ENCODE peak calls at places on chromosomes 6 and 20, in eight cellular contexts. H is activated naive CD8-positive, alpha-beta T cell treated with anti-CD3 and anti-CD28 coated beads for 36 hours; V is mammary epithelial cell; Y is stimulated activated CD4-positive, alpha-beta T cell treated with anti-CD3 and anti-CD28 coated beads, Interleukin-15, amount 100 ng/mL, for 24 hours; K is stomach; S is myocyte; J is MM.1S; L is skeletal muscle cell. U is an unnamed sample.

GRCh38 chr6:100430962-100431361 is 33.8 kb downstream of the SIM1 start:
- DNase-seq in J (no peak), H (no peak), S (no peak), L (no peak), Y (no peak), V (no peak), K (no peak), U (no peak)

GRCh38 chr6:14072084-14072483 is 45.5 kb upstream of the CD83 start:
- DNase-seq in Y (peak; percentile 32), L (no peak), H (no peak), K (no peak), S (peak; percentile 26), J (no peak), V (peak; percentile 47), U (peak; percentile 71)

GRCh38 chr6:111253999-111254778 is 166.9 kb downstream of the SLC16A10 start:
- DNase-seq in S (no peak), J (no peak), V (no peak), Y (no peak), K (no peak), L (no peak), H (no peak), U (no peak)

GRCh38 chr6:100144991-100145390 is 151.0 kb upstream of the MCHR2 start:
- DNase-seq in Y (no peak), V (no peak), J (no peak), S (no peak), K (no peak), L (no peak), H (no peak), U (no peak)

GRCh38 chr6:84466521-84466920 is 239.1 kb upstream of the CEP162 start:
- DNase-seq in V (peak; percentile 48), L (peak; percentile 41), J (no peak), K (no peak), Y (no peak), H (no peak), S (peak; percentile 61), U (peak; percentile 84)

GRCh38 chr20:19953606-19954005 is 63.6 kb upstream of the NAA20 start:
- DNase-seq in S (no peak), K (no peak), L (no peak), J (no peak), H (no peak), Y (no peak), V (no peak), U (no peak)

GRCh38 chr6:16278750-16279149 is 40.4 kb downstream of the GMPR start:
- DNase-seq in V (no peak), K (no peak), H (no peak), L (no peak), S (peak; percentile 69), Y (no peak), J (no peak), U (no peak)

GRCh38 chr6:21808045-21808470 is 214.5 kb downstream of the SOX4 start:
- DNase-seq in H (no peak), L (peak; percentile 71), K (no peak), Y (no peak), V (peak; percentile 40), S (peak; percentile 66), J (no peak), U (peak; percentile 82)

GRCh38 chr6:150322452-150322851 is 46.4 kb upstream of the IYD start:
- DNase-seq in L (no peak), V (no peak), H (no peak), K (no peak), S (no peak), Y (no peak), J (no peak), U (no peak)

GRCh38 chr6:143993965-143994646 is 14.0 kb downstream of the PLAGL1 start:
- DNase-seq in K (no peak), H (no peak), S (no peak), L (no peak), J (no peak), V (no peak), Y (no peak), U (no peak)

U was measured in astrocyte.